ENCODE peak calls at places on chromosomes 16 and 17, in seven cellular contexts. O, J, F, Q, U, K and W are unnamed samples.

GRCh38 chr16:56939801-56940200 is 7.9 kb downstream of the HERPUD1 start:
- DNase-seq in O (no peak), J (no peak), F (no peak), Q (no peak), U (no peak), K (no peak), W (peak)

GRCh38 chr17:58387834-58388233 is 29.5 kb downstream of the RNF43 start:
- DNase-seq in O (peak), J (no peak), F (peak), Q (no peak), U (no peak), K (no peak), W (no peak)

GRCh38 chr17:42403150-42403549 is 14.9 kb upstream of the STAT3 start:
- DNase-seq in O (peak), J (no peak), F (no peak), Q (peak), U (no peak), K (no peak), W (peak)

GRCh38 chr17:38926290-38927070 is 1.1 kb downstream of the LASP1NB start:
- DNase-seq in O (peak), J (no peak), F (no peak), Q (no peak), U (no peak), K (no peak), W (no peak)

GRCh38 chr17:20302191-20302917 is 165.0 kb downstream of the LGALS9B start:
- DNase-seq in O (no peak), J (no peak), F (no peak), Q (no peak), U (no peak), K (no peak), W (no peak)

GRCh38 chr17:8189041-8189710 is 804 bp downstream of the BORCS6 start:
- DNase-seq in O (peak), J (no peak), F (no peak), Q (peak), U (no peak), K (no peak), W (peak)

GRCh38 chr16:67349172-67349571 is 22.6 kb downstream of the LRRC36 start:
- DNase-seq in O (no peak), J (no peak), F (no peak), Q (no peak), U (no peak), K (no peak), W (no peak)

GRCh38 chr17:21474815-21475214 is 98.7 kb downstream of the KCNJ12 start:
- DNase-seq in O (no peak), J (no peak), F (no peak), Q (no peak), U (no peak), K (no peak), W (no peak)

GRCh38 chr17:10879110-10879509 is 41.2 kb upstream of the PIRT start:
- DNase-seq in O (no peak), J (no peak), F (no peak), Q (no peak), U (no peak), K (no peak), W (no peak)

GRCh38 chr16:50067290-50067853 is 1.6 kb downstream of the HEATR3 start:
- DNase-seq in O (peak), J (no peak), F (peak), Q (no peak), U (no peak), K (peak), W (no peak)

GRCh38 chr16:70686376-70687171 is 721 bp upstream of the MTSS2 start:
- DNase-seq in O (no peak), J (no peak), F (no peak), Q (no peak), U (no peak), K (no peak), W (no peak)

GRCh38 chr16:47043200-47043599 is 69.7 kb upstream of the DNAJA2 start:
- DNase-seq in O (no peak), J (no peak), F (no peak), Q (no peak), U (no peak), K (no peak), W (no peak)

GRCh38 chr16:31181102-31181830 is 1.3 kb downstream of the FUS start:
- DNase-seq in O (peak), J (no peak), F (no peak), Q (peak), U (no peak), K (no peak), W (peak)

GRCh38 chr17:50516980-50517379 is 8.7 kb downstream of the MYCBPAP start:
- DNase-seq in O (no peak), J (no peak), F (no peak), Q (no peak), U (no peak), K (no peak), W (no peak)

GRCh38 chr16:10990378-10990777 is 46.0 kb downstream of the CLEC16A start:
- DNase-seq in O (no peak), J (no peak), F (no peak), Q (no peak), U (no peak), K (no peak), W (no peak)